ENCODE peak calls at places on chromosomes 7 and 10, in nine cellular contexts. P, E, I, K, O, S, G, U and Q are unnamed samples.

GRCh38 chr7:120273476-120273975 is 551 bp downstream of the KCND2 start:
- DNase-seq in K (peak; percentile 77), U (no peak), P (peak; percentile 76), S (no peak), O (no peak), I (no peak), G (peak; percentile 74), E (no peak), Q (peak; percentile 58)

GRCh38 chr7:156618078-156618790 is 22.3 kb upstream of the RNF32 start:
- DNase-seq in O (no peak), S (no peak), E (no peak), K (no peak), U (no peak), G (no peak), I (no peak), P (no peak), Q (no peak)

GRCh38 chr7:28530175-28531142 is 118.1 kb downstream of the CREB5 start:
- DNase-seq in G (no peak), E (peak; percentile 40), O (no peak), P (no peak), S (no peak), K (no peak), U (no peak), I (no peak), Q (no peak)

GRCh38 chr7:128166603-128167315 is 74.3 kb upstream of the LEP start:
- DNase-seq in I (no peak), P (peak; percentile 64), S (no peak), U (no peak), G (no peak), K (peak; percentile 55), O (peak; percentile 38), E (no peak), Q (peak; percentile 70)

GRCh38 chr10:51321968-51322367 is 247.7 kb downstream of the PRKG1 start:
- DNase-seq in E (no peak), O (no peak), K (no peak), U (no peak), S (no peak), G (no peak), P (no peak), I (no peak), Q (no peak)

GRCh38 chr7:149719050-149719899 is 54.1 kb downstream of the ZNF467 start:
- DNase-seq in I (no peak), S (no peak), P (no peak), E (no peak), G (no peak), O (peak; percentile 13), K (no peak), U (peak; percentile 8), Q (peak; percentile 7)

GRCh38 chr7:119288401-119288800 is 984.6 kb upstream of the KCND2 start:
- DNase-seq in U (no peak), O (no peak), I (no peak), G (no peak), P (no peak), E (no peak), K (no peak), S (no peak), Q (no peak)

GRCh38 chr10:4270116-4270515 is 485.1 kb upstream of the KLF6 start:
- DNase-seq in K (no peak), G (no peak), U (no peak), P (no peak), S (no peak), I (no peak), O (no peak), E (peak; percentile 45), Q (no peak)

GRCh38 chr10:28077889-28078288 is 79.0 kb upstream of the ODAD2 start:
- DNase-seq in G (no peak), P (no peak), U (no peak), K (no peak), S (no peak), E (no peak), I (no peak), O (no peak), Q (no peak)

GRCh38 chr7:38427279-38427955 is 154.0 kb upstream of the TARP start:
- DNase-seq in S (no peak), K (no peak), I (no peak), G (no peak), E (no peak), O (no peak), P (no peak), U (no peak), Q (no peak)

GRCh38 chr7:122616951-122617350 is 82.0 kb downstream of the RNF133 start:
- DNase-seq in I (no peak), U (no peak), E (no peak), G (no peak), S (no peak), K (no peak), O (no peak), P (no peak), Q (no peak)

GRCh38 chr7:155644971-155645509 is 579 bp downstream of the RBM33 start:
- DNase-seq in K (peak; percentile 21), E (no peak), S (peak; percentile 69), U (peak; percentile 43), O (peak; percentile 30), G (peak; percentile 71), P (peak; percentile 60), I (peak; percentile 6), Q (peak; percentile 60)

GRCh38 chr7:103031024-103031423 is 43.6 kb downstream of the FBXL13 start:
- DNase-seq in I (no peak), K (no peak), G (no peak), P (no peak), U (no peak), O (no peak), S (no peak), E (no peak), Q (no peak)

GRCh38 chr10:74292871-74293427 is 141.9 kb downstream of the ADK start:
- DNase-seq in P (no peak), U (no peak), E (no peak), O (no peak), I (no peak), G (no peak), S (no peak), K (peak; percentile 12), Q (no peak)

GRCh38 chr7:154638286-154638685 is 364.6 kb downstream of the PAXIP1 start:
- DNase-seq in O (no peak), U (no peak), K (no peak), S (no peak), G (no peak), E (no peak), P (no peak), I (no peak), Q (no peak)

GRCh38 chr7:50653997-50654425 is 88.8 kb upstream of the DDC start:
- DNase-seq in S (no peak), G (no peak), P (no peak), I (no peak), O (no peak), U (peak; percentile 4), K (no peak), E (peak; percentile 90), Q (no peak)